ENCODE peak calls at places on chromosomes 5 and 9, in five cellular contexts. M, G, V, S and C are unnamed samples.

GRCh38 chr5:169107316-169107715 is 193.6 kb downstream of the SLIT3 start:
- DNase-seq in M (no peak), S (no peak), V (no peak), G (no peak), C (no peak)

GRCh38 chr9:106307670-106308069 is 555.3 kb upstream of the ZNF462 start:
- DNase-seq in G (no peak), V (no peak), M (no peak), S (no peak), C (no peak)

GRCh38 chr5:73311291-73312110 is 137.1 kb downstream of the FOXD1 start:
- DNase-seq in M (no peak), S (no peak), G (no peak), V (no peak), C (no peak)

GRCh38 chr9:94757158-94757557 is 30.7 kb downstream of the AOPEP start:
- DNase-seq in M (no peak), G (no peak), V (no peak), S (no peak), C (no peak)

GRCh38 chr5:96017951-96018350 is 56.3 kb upstream of the ELL2 start:
- DNase-seq in S (no peak), V (no peak), M (no peak), G (no peak), C (no peak)

GRCh38 chr5:131488463-131488862 is 146.6 kb downstream of the RAPGEF6 start:
- DNase-seq in M (no peak), S (peak; percentile 61), V (no peak), G (no peak), C (no peak)

GRCh38 chr5:39986614-39987013 is 561.8 kb upstream of the DAB2 start:
- DNase-seq in G (no peak), M (no peak), V (no peak), S (no peak), C (no peak)

GRCh38 chr5:150213530-150213929 is 23.7 kb downstream of the SLC6A7 start:
- DNase-seq in S (no peak), V (no peak), G (no peak), M (no peak), C (no peak)

GRCh38 chr9:38652044-38652443 is 31.6 kb upstream of the ANKRD18A start:
- DNase-seq in S (no peak), G (no peak), V (no peak), M (no peak), C (no peak)

GRCh38 chr9:96555567-96556386 is 63.9 kb downstream of the CDC14B start:
- DNase-seq in V (no peak), S (no peak), M (no peak), G (no peak), C (no peak)

GRCh38 chr9:115030006-115030405 is 88.0 kb downstream of the TNC start:
- DNase-seq in S (no peak), G (no peak), V (no peak), M (no peak), C (no peak)

GRCh38 chr5:40383719-40384651 is 295.7 kb upstream of the PTGER4 start:
- DNase-seq in S (no peak), M (no peak), G (no peak), V (no peak), C (no peak)

GRCh38 chr5:180784497-180785097 is 18.0 kb downstream of the MGAT1 start:
- DNase-seq in G (peak; percentile 63), M (peak; percentile 84), S (peak; percentile 86), V (peak; percentile 84), C (peak; percentile 87)
- TF ChIP-seq CTCF in G (peak; percentile 69), M (peak; percentile 79), S (peak; percentile 55), V (peak; percentile 74), C (peak; percentile 97)

GRCh38 chr5:174402224-174402812 is 322.1 kb upstream of the MSX2 start:
- DNase-seq in G (no peak), S (no peak), M (no peak), V (no peak), C (no peak)
- TF ChIP-seq CTCF in G (no peak), S (no peak), M (no peak), V (no peak), C (no peak)

GRCh38 chr9:129996161-129996849 is 46.7 kb downstream of the FNBP1 start:
- DNase-seq in M (no peak), G (no peak), S (no peak), V (no peak), C (no peak)
- TF ChIP-seq CTCF in M (no peak), G (no peak), S (no peak), V (no peak), C (no peak)

GRCh38 chr9:129933709-129934586 is 98.7 kb downstream of the USP20 start:
- DNase-seq in G (no peak), V (no peak), M (no peak), S (no peak), C (no peak)

GRCh38 chr9:129933215-129933614 is 98.0 kb downstream of the USP20 start:
- DNase-seq in V (no peak), G (no peak), S (no peak), M (no peak), C (peak; percentile 40)

GRCh38 chr9:129930743-129931142 is 95.5 kb downstream of the USP20 start:
- DNase-seq in M (no peak), S (no peak), V (no peak), G (no peak), C (no peak)

GRCh38 chr9:129932303-129933151 is 97.3 kb downstream of the USP20 start:
- DNase-seq in V (no peak), S (peak; percentile 51), G (no peak), M (no peak), C (no peak)

DNA sequence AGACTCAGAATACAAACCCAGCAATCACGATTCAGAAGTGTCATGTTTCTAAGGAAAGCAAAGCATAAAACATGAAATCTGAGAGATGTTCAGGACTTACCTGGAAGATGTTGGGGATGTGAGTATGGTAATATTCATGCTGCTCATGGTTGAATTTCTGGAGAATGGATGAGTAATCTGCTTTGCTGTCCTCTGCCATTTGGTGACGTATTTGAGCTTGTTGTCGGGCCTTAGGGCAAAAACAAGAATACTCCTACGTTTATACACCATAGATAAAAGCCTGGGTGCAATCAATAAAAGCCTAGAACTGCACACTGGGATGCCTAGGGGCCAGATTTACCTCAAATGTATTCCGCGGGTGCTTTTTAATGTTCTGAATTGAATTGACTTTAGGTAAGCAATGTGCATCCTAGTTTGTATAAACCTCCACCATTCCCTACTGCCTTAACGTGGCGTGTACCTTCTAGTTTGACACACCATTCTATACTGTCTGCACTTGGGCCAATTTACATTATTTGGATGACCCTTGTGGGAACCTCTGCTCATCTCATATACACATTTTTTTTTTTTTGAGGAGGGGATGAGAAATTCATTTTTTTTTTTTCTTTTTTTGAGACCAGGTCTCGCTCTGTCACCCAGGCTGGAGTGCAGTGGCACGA is 94.3 kb downstream of the USP20 start:
- DNase-seq in V (no peak), M (no peak), S (no peak), G (no peak), C (no peak)
- TF ChIP-seq CTCF in V (no peak), M (no peak), S (no peak), G (no peak), C (no peak)

GRCh38 chr5:52943285-52943684 is 45.9 kb upstream of the ITGA2 start:
- DNase-seq in G (no peak), S (peak; percentile 13), M (no peak), V (no peak), C (no peak)
- TF ChIP-seq CTCF in G (no peak), S (peak; percentile 24), M (no peak), V (no peak), C (no peak)

GRCh38 chr5:25006734-25007133 is 362.0 kb upstream of the CDH10 start:
- DNase-seq in S (no peak), V (no peak), M (no peak), G (no peak), C (no peak)
- TF ChIP-seq CTCF in S (no peak), V (no peak), M (no peak), G (no peak), C (peak; percentile 30)

DNA sequence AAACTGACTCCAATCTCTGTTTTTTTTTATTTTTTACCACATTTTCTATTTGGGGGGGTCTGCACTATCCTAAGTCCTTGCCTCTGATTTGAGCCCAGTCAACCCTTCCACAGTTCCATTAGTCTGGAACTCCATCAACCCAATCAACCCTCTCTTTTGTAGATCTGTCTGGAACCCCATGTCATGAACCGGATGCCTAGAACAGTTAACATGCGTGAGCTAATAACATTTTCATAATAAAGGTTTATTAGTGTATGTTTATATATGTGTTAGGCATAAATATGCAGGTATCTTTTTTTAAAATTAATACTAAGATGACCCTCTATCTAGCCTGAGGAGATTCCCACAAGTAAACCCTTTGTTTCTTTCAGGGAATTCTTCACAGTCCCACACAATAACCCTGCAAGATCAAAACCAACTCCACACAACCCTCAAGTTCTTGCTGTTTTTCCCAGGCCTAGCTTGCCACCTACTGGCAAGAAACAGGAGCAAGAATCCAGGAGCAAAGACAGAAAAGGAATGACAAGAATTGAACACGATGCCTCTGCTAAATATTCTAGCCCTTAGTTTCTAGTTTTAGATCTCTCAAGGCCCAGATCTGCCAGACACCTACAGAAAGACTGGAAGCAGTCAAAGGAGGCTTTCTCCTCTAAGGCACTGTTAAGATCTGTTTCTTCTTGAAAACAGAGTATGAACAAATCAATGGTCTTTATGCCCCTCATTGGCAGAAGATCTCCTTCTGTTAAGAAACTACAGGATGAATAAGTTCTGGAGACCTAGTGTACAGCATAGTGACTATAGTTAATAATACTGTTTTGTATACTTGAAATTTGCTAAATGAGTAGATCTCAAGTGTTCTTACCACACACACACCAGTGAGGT is 100.4 kb downstream of the TRIM36 start:
- DNase-seq in S (no peak), V (no peak), M (no peak), G (no peak), C (no peak)
- TF ChIP-seq CTCF in S (peak; percentile 11), V (no peak), M (peak; percentile 53), G (no peak), C (peak; percentile 86)

GRCh38 chr5:154191467-154192261 is 1.1 kb downstream of the GALNT10 start:
- DNase-seq in G (no peak), S (no peak), M (no peak), V (peak; percentile 64), C (no peak)
- TF ChIP-seq CTCF in G (no peak), S (no peak), M (no peak), V (no peak), C (no peak)